ENCODE peak calls at places on chromosomes 16 and 17, in four cellular contexts. R, K, C and E are unnamed samples. For H3K9me2, the result is how much of the 10 kb centered on the place peaks cover.

GRCh38 chr16:3690991-3691720 is 26.2 kb downstream of the TRAP1 start:
- DNase-seq in R (no peak), K (no peak), C (peak), E (no peak)

GRCh38 chr16:82631701-82632685 is 5.2 kb downstream of the CDH13 start:
- DNase-seq in R (peak), K (no peak), C (no peak), E (peak)

GRCh38 chr16:82639666-82640336 is 13.0 kb downstream of the CDH13 start:
- DNase-seq in R (peak), K (peak), C (peak), E (peak)

GRCh38 chr16:200388-200787 is 20.1 kb downstream of the HBQ1 start:
- DNase-seq in R (peak), K (no peak), C (peak), E (no peak)

GRCh38 chr16:12535535-12536411 is 267.9 kb downstream of the CPPED1 start:
- DNase-seq in R (no peak), K (no peak), C (no peak), E (no peak)

GRCh38 chr17:8212312-8213180 is 2.2 kb upstream of the AURKB start:
- DNase-seq in R (no peak), K (no peak), C (no peak), E (no peak)

GRCh38 chr17:8985054-8985701 is 19.7 kb upstream of the PIK3R5 start:
- DNase-seq in R (no peak), K (no peak), C (no peak), E (no peak)

GRCh38 chr17:6508519-6509294 is 47.6 kb downstream of the PITPNM3 start:
- DNase-seq in R (no peak), K (no peak), C (no peak), E (no peak)

GRCh38 chr17:80117491-80118401 is 16.4 kb downstream of the GAA start:
- DNase-seq in R (no peak), K (no peak), C (no peak), E (no peak)

GRCh38 chr16:85856585-85856984 is 42.4 kb upstream of the IRF8 start:
- DNase-seq in R (no peak), K (no peak), C (no peak), E (no peak)

GRCh38 chr17:42179911-42180410 is 981 bp downstream of the KCNH4 start:
- DNase-seq in R (no peak), K (no peak), C (peak), E (peak)

GRCh38 chr17:76266244-76266938 is 1.2 kb downstream of the UBALD2 start:
- DNase-seq in R (no peak), K (no peak), C (peak), E (peak)

GRCh38 chr16:63789603-63790002 is 1332.3 kb downstream of the CDH11 start:
- DNase-seq in R (peak), K (no peak), C (no peak), E (peak)

GRCh38 chr16:55569025-55569424 is 2.5 kb downstream of the CAPNS2 start:
- DNase-seq in R (no peak), K (no peak), C (peak), E (no peak)

GRCh38 chr17:2689411-2690164 is 22.0 kb downstream of the CLUH start:
- DNase-seq in R (no peak), K (no peak), C (no peak), E (no peak)

GRCh38 chr17:7932949-7933348 is 943 bp downstream of the CNTROB start:
- DNase-seq in R (peak), K (no peak), C (peak), E (peak)

GRCh38 chr17:5943991-5944390 is 126.2 kb upstream of the WSCD1 start:
- DNase-seq in R (no peak), K (no peak), C (no peak), E (no peak)

GRCh38 chr16:870856-871561 is 70.5 kb upstream of the GNG13 start:
- DNase-seq in R (no peak), K (no peak), C (no peak), E (no peak)

GRCh38 chr16:6165330-6165984 is 1067.9 kb upstream of the EEF2KMT start:
- DNase-seq in R (peak), K (no peak), C (no peak), E (no peak)

GRCh38 chr16:29820271-29820701 is at the start of gene MVP:
- DNase-seq in R (peak), K (no peak), C (peak), E (peak)

GRCh38 chr16:56985288-56985961 is 3.9 kb upstream of the NLRC5 start:
- DNase-seq in R (peak), K (peak), C (peak), E (peak)

GRCh38 chr17:76866774-76867577 is 1.2 kb upstream of the MGAT5B start:
- DNase-seq in R (peak), K (no peak), C (peak), E (no peak)

GRCh38 chr16:25014500-25015147 is 545 bp downstream of the ARHGAP17 start:
- DNase-seq in R (peak), K (no peak), C (peak), E (peak)

GRCh38 chr16:25013751-25014499 is 1.2 kb downstream of the ARHGAP17 start:
- DNase-seq in R (no peak), K (no peak), C (no peak), E (peak)

GRCh38 chr16:25012525-25012991 is 2.6 kb downstream of the ARHGAP17 start:
- DNase-seq in R (peak), K (no peak), C (peak), E (no peak)

GRCh38 chr16:25011891-25012499 is 3.2 kb downstream of the ARHGAP17 start:
- DNase-seq in R (peak), K (no peak), C (peak), E (no peak)

DNA sequence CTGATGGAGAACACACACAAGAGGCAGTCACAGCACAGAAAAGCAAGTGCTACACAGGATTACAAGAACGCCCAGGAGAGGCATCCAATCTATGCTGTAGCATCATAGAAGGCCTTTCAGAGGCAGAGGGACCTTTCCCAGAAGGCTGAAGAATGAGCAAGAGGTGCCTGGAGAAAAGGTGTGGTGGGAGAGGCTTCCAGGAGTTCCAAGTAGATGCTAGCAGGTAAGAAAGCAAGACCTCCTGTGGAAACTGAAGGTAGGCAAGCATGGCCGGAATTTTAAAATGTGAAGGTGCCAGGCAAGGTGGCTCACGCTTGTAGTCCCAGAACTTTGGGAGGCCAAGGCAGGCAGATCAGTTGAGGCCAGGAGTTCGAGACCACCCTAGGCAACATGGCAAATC is 2.1 kb downstream of the ARHGAP17 start:
- DNase-seq in R (no peak), K (no peak), C (no peak), E (no peak)
- H3K4me3 ChIP-seq in R (peak), K (no peak), C (peak), E (peak)

DNA sequence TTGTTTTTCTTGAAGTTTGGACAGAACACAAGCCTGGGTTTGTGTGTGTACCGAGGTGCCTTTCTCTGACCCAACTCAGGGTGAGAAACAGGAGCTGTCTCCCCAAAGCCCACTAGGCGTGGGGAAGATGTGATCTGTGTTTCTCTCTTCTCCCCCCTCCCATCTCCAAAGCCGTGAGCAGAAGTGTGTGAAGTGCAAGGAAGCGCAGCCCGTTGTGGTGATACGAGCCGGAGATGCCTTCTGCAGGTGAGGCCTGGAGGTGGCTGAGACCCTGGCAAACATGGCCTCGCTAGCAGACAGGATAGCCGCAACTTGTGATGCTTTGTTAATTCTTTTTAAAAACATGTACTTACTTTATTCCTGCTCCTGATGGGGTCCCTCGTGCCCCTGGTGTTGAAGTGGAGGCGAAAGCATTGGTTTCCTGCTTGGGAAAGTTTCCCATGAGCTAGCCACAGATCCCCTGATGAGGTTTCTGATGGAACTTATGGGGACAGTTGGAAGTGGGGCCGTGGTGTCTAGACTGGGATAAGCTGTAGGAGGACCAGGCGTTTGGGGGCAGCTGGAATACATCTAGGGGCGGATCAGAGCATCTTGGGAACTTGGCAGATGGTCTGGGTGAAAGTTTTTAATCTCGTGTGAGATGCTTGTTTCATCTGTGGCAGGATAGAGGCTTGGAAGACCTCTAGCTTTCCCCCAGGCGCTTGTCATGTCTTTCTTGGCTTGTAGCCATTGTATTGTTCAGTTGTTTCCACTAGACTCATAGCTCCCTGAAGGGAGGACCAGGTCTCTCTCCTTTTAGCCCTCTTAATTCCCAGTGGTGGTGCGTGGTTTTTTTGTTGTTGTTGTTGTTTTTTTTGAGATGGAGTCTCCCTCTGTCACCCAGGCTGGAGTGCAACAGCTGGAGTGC is 915 bp downstream of the CTU2 start:
- DNase-seq in R (no peak), K (no peak), C (peak), E (peak)
- H3K27ac ChIP-seq in R (peak), K (peak), C (peak), E (no peak)

DNA sequence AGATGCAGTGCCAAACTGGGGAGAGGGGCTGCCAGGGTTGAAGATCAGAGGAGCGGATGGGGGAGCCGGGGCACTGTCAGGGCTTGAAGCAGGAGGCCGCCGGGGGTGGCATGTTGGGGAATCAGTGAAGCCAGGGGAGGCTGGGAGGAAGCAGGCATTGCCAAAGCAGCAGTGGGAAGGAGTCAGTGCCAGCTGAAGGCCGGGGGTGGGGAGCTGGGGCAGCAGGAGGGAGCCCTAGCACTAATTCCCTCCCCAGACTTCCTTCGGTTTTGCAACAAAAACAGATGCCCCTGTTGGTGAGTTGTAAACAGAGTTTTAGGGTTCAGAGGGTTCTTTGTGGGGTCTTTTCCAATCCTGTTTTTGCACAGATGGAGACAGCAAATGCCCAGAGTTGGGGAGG is 10.9 kb upstream of the TAC4 start:
- DNase-seq in R (no peak), K (no peak), C (no peak), E (no peak)
- H3K9me2 ChIP-seq in R (under half), K (under half), C (under half), E (under half)

GRCh38 chr16:19884611-19885455 is at the start of gene GPRC5B:
- DNase-seq in R (peak), K (no peak), C (peak), E (no peak)
- H3K4me3 ChIP-seq in R (peak), K (peak), C (peak), E (no peak)

DNA sequence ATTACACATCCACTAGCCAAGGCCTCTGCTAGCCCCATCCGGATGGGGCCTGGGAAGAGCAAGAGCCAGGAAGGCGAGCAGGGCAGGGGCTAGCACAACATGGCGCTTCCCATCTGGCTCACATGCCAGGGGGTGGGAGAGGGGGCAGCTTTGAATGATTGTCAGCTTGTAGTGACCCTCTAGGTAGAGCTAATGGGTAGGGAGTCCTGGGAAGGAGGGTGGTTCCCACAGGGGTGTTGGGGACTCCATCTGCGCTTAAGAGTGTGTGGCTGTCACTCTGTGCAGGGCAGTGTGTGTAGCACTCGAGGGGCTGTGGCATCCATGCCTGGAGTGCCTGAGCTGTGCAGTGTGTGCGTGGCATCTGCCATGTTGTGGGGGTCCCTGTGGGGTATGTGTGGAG is 24.5 kb downstream of the ARHGAP23 start:
- DNase-seq in R (no peak), K (no peak), C (peak), E (no peak)
- H3K27ac ChIP-seq in R (no peak), K (peak), C (peak), E (no peak)

DNA sequence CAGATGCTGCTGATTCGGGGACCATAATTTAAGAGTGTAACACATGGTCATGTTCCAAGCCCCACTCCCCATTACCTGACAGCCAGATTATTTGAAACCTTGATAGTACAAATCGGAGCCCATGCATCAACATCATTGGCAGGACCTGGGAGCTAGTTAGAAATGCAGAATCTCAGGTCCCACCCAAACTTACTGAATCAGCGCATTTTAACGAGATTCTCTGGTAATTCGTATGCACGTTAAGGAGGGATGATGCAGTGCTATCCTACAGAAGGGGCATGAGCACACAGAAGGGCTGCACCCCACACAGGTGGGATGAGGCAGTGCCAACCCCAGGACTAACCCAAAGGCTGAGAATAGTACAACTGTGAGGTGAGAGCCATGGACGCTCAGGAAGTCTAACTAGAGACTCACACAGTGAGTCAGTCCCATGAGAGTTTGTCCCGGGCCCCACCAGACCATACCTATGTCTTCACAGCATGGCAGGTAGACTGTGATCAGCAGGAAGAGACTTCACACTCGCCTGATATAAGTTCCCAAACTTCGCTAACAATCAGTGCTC is 64.9 kb downstream of the ZNF18 start:
- DNase-seq in R (no peak), K (no peak), C (no peak), E (no peak)
- H3K9me2 ChIP-seq in R (under half), K (under half), C (under half), E (under half)

GRCh38 chr16:79482011-79482410 is 118.5 kb downstream of the MAF start:
- DNase-seq in R (no peak), K (no peak), C (no peak), E (no peak)
- H3K4me3 ChIP-seq in R (no peak), K (no peak), C (no peak), E (no peak)

GRCh38 chr16:67191410-67191994 is 453 bp upstream of the E2F4 start:
- DNase-seq in R (no peak), K (no peak), C (no peak), E (no peak)
- H3K27ac ChIP-seq in R (no peak), K (no peak), C (no peak), E (no peak)